ENCODE peak calls at places on chromosome 7, in four cellular contexts. Z, Y, B and T are unnamed samples.

GRCh38 chr7:25659841-25660240 is 431.6 kb upstream of the NPVF start:
- DNase-seq in Z (no peak), Y (no peak), B (no peak), T (no peak)

GRCh38 chr7:140212100-140212881 is 35.5 kb upstream of the KDM7A start:
- DNase-seq in Z (no peak), Y (no peak), B (no peak), T (no peak)

GRCh38 chr7:151157645-151158329 is 9.7 kb downstream of the GBX1 start:
- DNase-seq in Z (no peak), Y (no peak), B (no peak), T (no peak)

GRCh38 chr7:71486856-71487628 is 355.1 kb downstream of the GALNT17 start:
- DNase-seq in Z (no peak), Y (peak; percentile 49), B (no peak), T (no peak)

GRCh38 chr7:46908770-46909169 is 673.1 kb downstream of the TNS3 start:
- DNase-seq in Z (no peak), Y (peak; percentile 96), B (peak; percentile 11), T (no peak)

GRCh38 chr7:81499262-81500116 is 270.4 kb downstream of the HGF start:
- DNase-seq in Z (no peak), Y (peak; percentile 79), B (peak; percentile 97), T (peak; percentile 44)

GRCh38 chr7:14457567-14458453 is 444.7 kb downstream of the DGKB start:
- DNase-seq in Z (peak; percentile 69), Y (peak; percentile 76), B (peak; percentile 87), T (no peak)

GRCh38 chr7:126511046-126511445 is 741.7 kb downstream of the GRM8 start:
- DNase-seq in Z (no peak), Y (no peak), B (no peak), T (no peak)

GRCh38 chr7:56009695-56010094 is 41.5 kb downstream of the PSPH start:
- DNase-seq in Z (no peak), Y (no peak), B (no peak), T (no peak)

GRCh38 chr7:54811925-54812264 is 52.9 kb upstream of the SEC61G start:
- DNase-seq in Z (no peak), Y (peak; percentile 58), B (no peak), T (no peak)

GRCh38 chr7:1246871-1247526 is 14.3 kb downstream of the UNCX start:
- DNase-seq in Z (no peak), Y (no peak), B (no peak), T (no peak)

GRCh38 chr7:27128034-27128433 is 2.5 kb downstream of the HOXA4 start:
- DNase-seq in Z (no peak), Y (no peak), B (no peak), T (no peak)

GRCh38 chr7:53131697-53132096 is 96.3 kb downstream of the POM121L12 start:
- DNase-seq in Z (no peak), Y (no peak), B (no peak), T (no peak)

GRCh38 chr7:52355059-52355458 is 680.4 kb upstream of the POM121L12 start:
- DNase-seq in Z (no peak), Y (no peak), B (no peak), T (no peak)